ENCODE peak calls at places on chromosomes 3 and 15, in eight cellular contexts. P, E, Z, G, M, Q, X and H are unnamed samples.

GRCh38 chr3:73404450-73404849 is 220.3 kb downstream of the PDZRN3 start:
- DNase-seq in P (no peak), E (no peak), Z (no peak), G (no peak), M (no peak), Q (no peak), X (no peak), H (peak)

GRCh38 chr15:23564798-23565394 is 578 bp upstream of the MKRN3 start:
- DNase-seq in P (no peak), E (no peak), Z (no peak), G (no peak), M (no peak), Q (no peak), X (no peak), H (no peak)

GRCh38 chr3:194522579-194523046 is 35.8 kb upstream of the ATP13A3 start:
- DNase-seq in P (no peak), E (no peak), Z (no peak), G (no peak), M (no peak), Q (no peak), X (no peak), H (peak)

GRCh38 chr3:69200384-69201068 is 78.1 kb upstream of the LMOD3 start:
- DNase-seq in P (peak), E (peak), Z (peak), G (no peak), M (no peak), Q (peak), X (no peak), H (peak)

GRCh38 chr3:6223572-6223971 is 637.3 kb upstream of the GRM7 start:
- DNase-seq in P (no peak), E (no peak), Z (no peak), G (no peak), M (no peak), Q (no peak), X (no peak), H (no peak)

GRCh38 chr3:45367451-45367850 is 20.9 kb upstream of the LARS2 start:
- DNase-seq in P (peak), E (no peak), Z (no peak), G (no peak), M (no peak), Q (no peak), X (no peak), H (peak)

GRCh38 chr3:138861755-138862333 is 27.1 kb upstream of the PIK3CB start:
- DNase-seq in P (no peak), E (no peak), Z (no peak), G (no peak), M (no peak), Q (no peak), X (no peak), H (peak)

GRCh38 chr3:127887321-127887720 is 27.7 kb upstream of the KBTBD12 start:
- DNase-seq in P (no peak), E (no peak), Z (no peak), G (no peak), M (no peak), Q (no peak), X (no peak), H (peak)

GRCh38 chr15:98800437-98801233 is 152.3 kb downstream of the IGF1R start:
- DNase-seq in P (peak), E (no peak), Z (no peak), G (no peak), M (no peak), Q (peak), X (no peak), H (peak)

GRCh38 chr15:100005013-100005412 is 271.8 kb upstream of the LYSMD4 start:
- DNase-seq in P (no peak), E (no peak), Z (no peak), G (no peak), M (no peak), Q (no peak), X (no peak), H (no peak)

GRCh38 chr15:75961332-75961731 is 50.9 kb downstream of the NRG4 start:
- DNase-seq in P (no peak), E (no peak), Z (no peak), G (no peak), M (no peak), Q (no peak), X (no peak), H (no peak)

GRCh38 chr3:107284570-107284969 is 92.7 kb upstream of the CCDC54 start:
- DNase-seq in P (peak), E (no peak), Z (no peak), G (no peak), M (no peak), Q (no peak), X (no peak), H (peak)

GRCh38 chr15:47786371-47786770 is 69.1 kb downstream of the SEMA6D start:
- DNase-seq in P (peak), E (no peak), Z (no peak), G (no peak), M (no peak), Q (no peak), X (no peak), H (peak)

GRCh38 chr3:193451881-193452280 is 73.3 kb upstream of the ATP13A5 start:
- DNase-seq in P (no peak), E (no peak), Z (no peak), G (no peak), M (no peak), Q (no peak), X (no peak), H (no peak)

GRCh38 chr3:117074833-117075232 is 365.3 kb downstream of the TUSC7 start:
- DNase-seq in P (no peak), E (no peak), Z (no peak), G (no peak), M (no peak), Q (no peak), X (no peak), H (no peak)

GRCh38 chr3:134279466-134279865 is 28.8 kb upstream of the RYK start:
- DNase-seq in P (peak), E (no peak), Z (no peak), G (no peak), M (no peak), Q (no peak), X (no peak), H (peak)

GRCh38 chr15:93278006-93278405 is 189.0 kb upstream of the RGMA start:
- DNase-seq in P (no peak), E (no peak), Z (no peak), G (no peak), M (no peak), Q (no peak), X (no peak), H (no peak)